ENCODE peak calls at places on chromosomes 4 and X, in five cellular contexts. One of them, this sample, is unnamed.

GRCh38 chrX:36909584-36909983 is 98.6 kb upstream of the FAM47C start:
- DNase-seq in HFF-Myc: no peak
- DNase-seq in PC-3: no peak
- DNase-seq in tibial artery: no peak
- DNase-seq in left lung: no peak
- DNase-seq in this sample: peak; percentile 39

GRCh38 chr4:6892190-6892908 is 17.3 kb upstream of the TBC1D14 start:
- DNase-seq in HFF-Myc: no peak
- DNase-seq in tibial artery: peak; percentile 43
- DNase-seq in left lung: peak; percentile 57
- DNase-seq in PC-3: peak; percentile 39
- DNase-seq in this sample: no peak

GRCh38 chrX:29231800-29232199 is 644.6 kb downstream of the IL1RAPL1 start:
- DNase-seq in HFF-Myc: no peak
- DNase-seq in tibial artery: no peak
- DNase-seq in left lung: no peak
- DNase-seq in PC-3: peak; percentile 25
- DNase-seq in this sample: no peak

GRCh38 chr4:183130328-183131155 is 31.5 kb downstream of the WWC2 start:
- DNase-seq in HFF-Myc: no peak
- DNase-seq in left lung: peak; percentile 57
- DNase-seq in PC-3: peak; percentile 78
- DNase-seq in tibial artery: no peak
- DNase-seq in this sample: peak; percentile 28

GRCh38 chr4:675980-676870 is 1.9 kb downstream of the MYL5 start:
- DNase-seq in PC-3: no peak
- DNase-seq in HFF-Myc: no peak
- DNase-seq in left lung: no peak
- DNase-seq in tibial artery: no peak
- DNase-seq in this sample: no peak

GRCh38 chr4:14771504-14772175 is 230.6 kb upstream of the CPEB2 start:
- DNase-seq in PC-3: peak; percentile 26
- DNase-seq in tibial artery: no peak
- DNase-seq in HFF-Myc: no peak
- DNase-seq in left lung: no peak
- DNase-seq in this sample: no peak

GRCh38 chr4:158805628-158806471 is 37.0 kb downstream of the FNIP2 start:
- DNase-seq in left lung: peak; percentile 74
- DNase-seq in HFF-Myc: no peak
- DNase-seq in tibial artery: peak; percentile 49
- DNase-seq in PC-3: peak; percentile 76
- DNase-seq in this sample: no peak

GRCh38 chr4:53463340-53463739 is 85.9 kb downstream of the FIP1L1 start:
- DNase-seq in tibial artery: no peak
- DNase-seq in left lung: no peak
- DNase-seq in PC-3: no peak
- DNase-seq in HFF-Myc: peak; percentile 17
- DNase-seq in this sample: no peak

GRCh38 chr4:84279678-84280077 is 219.4 kb downstream of the NKX6-1 start:
- DNase-seq in HFF-Myc: no peak
- DNase-seq in left lung: no peak
- DNase-seq in PC-3: peak; percentile 30
- DNase-seq in tibial artery: no peak
- DNase-seq in this sample: no peak

GRCh38 chr4:123967360-123967759 is 570.8 kb downstream of the SPRY1 start:
- DNase-seq in PC-3: no peak
- DNase-seq in HFF-Myc: no peak
- DNase-seq in left lung: no peak
- DNase-seq in tibial artery: no peak
- DNase-seq in this sample: no peak

GRCh38 chrX:30364229-30364628 is 55.0 kb upstream of the NR0B1 start:
- DNase-seq in PC-3: no peak
- DNase-seq in HFF-Myc: no peak
- DNase-seq in tibial artery: no peak
- DNase-seq in left lung: no peak
- DNase-seq in this sample: no peak

GRCh38 chr4:53321151-53321987 is 44.5 kb downstream of the SCFD2 start:
- DNase-seq in tibial artery: no peak
- DNase-seq in HFF-Myc: peak; percentile 89
- DNase-seq in PC-3: peak; percentile 70
- DNase-seq in left lung: no peak
- DNase-seq in this sample: peak; percentile 40

GRCh38 chrX:3485727-3486126 is 139.3 kb upstream of the MXRA5 start:
- DNase-seq in HFF-Myc: no peak
- DNase-seq in tibial artery: no peak
- DNase-seq in left lung: no peak
- DNase-seq in PC-3: no peak
- DNase-seq in this sample: no peak

GRCh38 chr4:23889814-23890269 is at the start of gene PPARGC1A:
- DNase-seq in left lung: peak; percentile 74
- DNase-seq in tibial artery: peak; percentile 66
- DNase-seq in HFF-Myc: no peak
- DNase-seq in PC-3: no peak
- DNase-seq in this sample: no peak

GRCh38 chr4:10020871-10021676 is at the start of gene SLC2A9:
- DNase-seq in PC-3: no peak
- DNase-seq in HFF-Myc: no peak
- DNase-seq in tibial artery: peak; percentile 59
- DNase-seq in left lung: no peak
- DNase-seq in this sample: no peak

GRCh38 chrX:68822641-68823410 is 6.0 kb upstream of the EFNB1 start:
- DNase-seq in tibial artery: peak; percentile 48
- DNase-seq in HFF-Myc: no peak
- DNase-seq in PC-3: peak; percentile 67
- DNase-seq in left lung: no peak
- DNase-seq in this sample: no peak

GRCh38 chr4:186700746-186701145 is 22.9 kb downstream of the FAT1 start:
- DNase-seq in HFF-Myc: no peak
- DNase-seq in tibial artery: peak; percentile 83
- DNase-seq in left lung: no peak
- DNase-seq in PC-3: peak; percentile 22
- DNase-seq in this sample: peak; percentile 61

GRCh38 chr4:8912506-8912905 is 40.9 kb upstream of the HMX1 start:
- DNase-seq in left lung: no peak
- DNase-seq in HFF-Myc: no peak
- DNase-seq in PC-3: no peak
- DNase-seq in tibial artery: no peak
- DNase-seq in this sample: no peak

GRCh38 chr4:156788782-156789181 is 182.8 kb downstream of the PDGFC start:
- DNase-seq in HFF-Myc: no peak
- DNase-seq in PC-3: peak; percentile 65
- DNase-seq in tibial artery: no peak
- DNase-seq in left lung: no peak
- DNase-seq in this sample: no peak

GRCh38 chr4:155005395-155006087 is 202.9 kb upstream of the NPY2R start:
- DNase-seq in HFF-Myc: no peak
- DNase-seq in tibial artery: no peak
- DNase-seq in PC-3: peak; percentile 47
- DNase-seq in left lung: no peak
- DNase-seq in this sample: peak; percentile 57

GRCh38 chr4:114225462-114225861 is 246.0 kb upstream of the ARSJ start:
- DNase-seq in left lung: no peak
- DNase-seq in tibial artery: no peak
- DNase-seq in HFF-Myc: no peak
- DNase-seq in PC-3: no peak
- DNase-seq in this sample: no peak

GRCh38 chr4:70336043-70336442 is 1.3 kb downstream of the CABS1 start:
- DNase-seq in tibial artery: no peak
- DNase-seq in left lung: no peak
- DNase-seq in PC-3: no peak
- DNase-seq in HFF-Myc: no peak
- DNase-seq in this sample: no peak

GRCh38 chr4:141130947-141131545 is 2.2 kb downstream of the RNF150 start:
- DNase-seq in tibial artery: no peak
- DNase-seq in left lung: no peak
- DNase-seq in HFF-Myc: no peak
- DNase-seq in PC-3: no peak
- DNase-seq in this sample: no peak
- H3K4me3 ChIP-seq in tibial artery: peak overlapping the region; percentile 70
- H3K4me3 ChIP-seq in left lung: no peak overlapping the region
- H3K4me3 ChIP-seq in HFF-Myc: peak overlapping the region; percentile 85
- H3K4me3 ChIP-seq in PC-3: no peak overlapping the region
- H3K4me3 ChIP-seq in this sample: peak overlapping the region; percentile 78

DNA sequence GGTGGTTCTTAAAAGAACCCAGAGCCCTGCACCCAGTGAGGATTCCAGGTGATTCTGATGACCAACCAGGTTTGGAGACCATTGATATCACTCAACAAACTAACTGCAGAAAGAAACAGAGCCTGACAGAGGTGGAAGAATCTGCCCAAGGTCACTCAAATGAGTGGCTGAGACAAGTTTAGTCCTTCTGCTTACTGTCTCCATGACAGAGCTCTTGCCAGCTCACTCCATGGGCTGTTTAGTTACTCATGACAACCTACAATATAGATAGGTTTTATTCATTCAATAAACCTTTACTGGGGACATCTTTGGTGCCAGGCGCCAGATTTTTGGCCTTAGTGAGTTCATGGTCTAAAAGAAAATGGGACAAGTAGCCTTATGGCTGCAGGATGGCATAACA is 124.3 kb downstream of the RAB28 start:
- DNase-seq in HFF-Myc: no peak
- DNase-seq in left lung: no peak
- DNase-seq in PC-3: no peak
- DNase-seq in tibial artery: no peak
- DNase-seq in this sample: no peak
- TF ChIP-seq CTCF in HFF-Myc: no peak
- TF ChIP-seq CTCF in left lung: no peak
- TF ChIP-seq CTCF in PC-3: no peak
- TF ChIP-seq CTCF in tibial artery: no peak
- TF ChIP-seq CTCF in this sample: no peak

GRCh38 chr4:140497428-140497775 is 691 bp downstream of the MGAT4D start:
- DNase-seq in PC-3: no peak
- DNase-seq in tibial artery: no peak
- DNase-seq in HFF-Myc: no peak
- DNase-seq in left lung: no peak
- DNase-seq in this sample: no peak
- H3K4me3 ChIP-seq in PC-3: no peak overlapping the region
- H3K4me3 ChIP-seq in tibial artery: no peak overlapping the region
- H3K4me3 ChIP-seq in HFF-Myc: no peak overlapping the region
- H3K4me3 ChIP-seq in left lung: peak overlapping the region; percentile 13
- H3K4me3 ChIP-seq in this sample: peak overlapping the region; percentile 26

GRCh38 chr4:4595252-4595651 is 53.4 kb upstream of the STX18 start:
- DNase-seq in HFF-Myc: no peak
- DNase-seq in left lung: no peak
- DNase-seq in PC-3: no peak
- DNase-seq in tibial artery: no peak
- DNase-seq in this sample: no peak
- TF ChIP-seq CTCF in HFF-Myc: peak; percentile 7
- TF ChIP-seq CTCF in left lung: no peak
- TF ChIP-seq CTCF in PC-3: no peak
- TF ChIP-seq CTCF in tibial artery: no peak
- TF ChIP-seq CTCF in this sample: no peak

GRCh38 chrX:53082773-53083616 is 828 bp downstream of the TSPYL2 start:
- DNase-seq in left lung: no peak
- DNase-seq in PC-3: no peak
- DNase-seq in tibial artery: no peak
- DNase-seq in HFF-Myc: no peak
- DNase-seq in this sample: no peak

GRCh38 chrX:53081925-53082772 is at the start of gene TSPYL2:
- DNase-seq in PC-3: peak; percentile 96
- DNase-seq in tibial artery: peak; percentile 91
- DNase-seq in left lung: peak; percentile 93
- DNase-seq in HFF-Myc: peak; percentile 81
- DNase-seq in this sample: peak; percentile 91

GRCh38 chrX:53078943-53079342 is 3.2 kb upstream of the TSPYL2 start:
- DNase-seq in tibial artery: no peak
- DNase-seq in PC-3: no peak
- DNase-seq in HFF-Myc: no peak
- DNase-seq in left lung: no peak
- DNase-seq in this sample: no peak

GRCh38 chrX:53084043-53084570 is 1.9 kb downstream of the TSPYL2 start:
- DNase-seq in HFF-Myc: no peak
- DNase-seq in PC-3: no peak
- DNase-seq in tibial artery: no peak
- DNase-seq in left lung: no peak
- DNase-seq in this sample: no peak

DNA sequence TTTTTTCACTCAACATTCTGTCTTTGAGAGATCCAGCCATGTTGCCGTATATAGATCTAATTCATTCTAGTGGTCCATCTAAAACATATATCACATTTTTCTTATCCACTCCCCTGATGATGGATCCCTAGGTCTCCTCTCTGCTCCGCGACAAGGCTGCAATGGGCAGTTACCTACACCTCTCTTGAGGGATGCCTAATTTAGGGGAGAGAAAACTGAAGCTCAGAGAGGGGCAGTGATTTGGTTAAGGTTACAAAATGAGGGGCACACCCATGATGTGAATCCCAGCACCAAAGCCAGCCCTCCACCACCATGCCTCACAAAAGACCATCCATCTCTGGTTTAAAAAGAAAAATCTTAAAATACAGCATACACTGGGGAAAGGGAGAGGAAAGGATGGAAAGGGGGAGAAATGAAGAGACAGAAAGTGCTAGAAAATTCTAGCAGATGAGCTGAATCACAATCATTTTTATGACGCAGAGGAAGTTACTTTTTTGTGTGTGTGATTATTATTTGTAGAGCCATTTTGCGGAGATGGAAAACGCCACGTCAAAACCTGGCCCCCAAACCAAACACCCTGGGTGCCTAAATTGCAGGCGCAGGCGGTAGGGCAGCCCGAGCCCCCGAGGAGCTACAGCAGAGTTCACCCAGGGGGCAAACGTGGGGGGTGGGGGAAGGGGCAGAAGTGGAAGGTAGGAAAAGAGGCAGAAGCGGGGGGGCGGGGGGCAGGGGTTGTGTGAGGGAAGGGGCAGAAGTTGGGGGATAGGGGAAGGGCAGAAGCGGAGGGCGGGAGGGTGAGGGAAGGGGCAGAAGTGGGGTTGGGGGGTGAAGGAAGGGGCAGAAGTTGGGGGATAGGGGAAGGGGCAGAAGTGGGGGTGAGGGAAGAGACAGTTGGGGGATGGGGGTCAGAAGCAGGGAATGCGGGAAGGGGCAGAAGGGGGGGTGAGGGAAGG is 1.3 kb upstream of the TSPYL2 start:
- DNase-seq in HFF-Myc: no peak
- DNase-seq in left lung: no peak
- DNase-seq in tibial artery: no peak
- DNase-seq in PC-3: no peak
- DNase-seq in this sample: no peak
- H3K4me3 ChIP-seq in HFF-Myc: no peak overlapping the region
- H3K4me3 ChIP-seq in left lung: peak overlapping the region; percentile 61
- H3K4me3 ChIP-seq in tibial artery: peak overlapping the region; percentile 41
- H3K4me3 ChIP-seq in PC-3: no peak overlapping the region
- H3K4me3 ChIP-seq in this sample: no peak overlapping the region

DNA sequence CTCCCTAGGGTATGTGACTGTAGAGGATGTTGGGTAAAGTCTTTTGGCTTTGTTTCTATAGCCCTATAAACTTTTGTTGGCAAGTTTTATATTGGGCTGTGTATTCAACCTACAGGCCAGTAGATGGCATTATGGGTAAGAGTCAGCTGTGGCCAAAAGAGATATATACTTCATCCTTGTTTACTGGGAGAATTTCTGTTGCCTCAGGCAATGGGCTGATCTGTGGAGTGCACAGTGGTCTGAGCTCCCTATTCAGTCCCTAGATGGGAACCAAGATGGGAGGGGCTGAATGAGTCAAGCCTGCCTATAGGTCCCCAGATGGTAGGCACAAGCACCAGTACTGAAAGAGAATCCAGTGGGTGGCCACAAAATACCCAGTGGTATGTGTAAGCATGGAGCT is 580.6 kb downstream of the EPHA5 start:
- DNase-seq in tibial artery: no peak
- DNase-seq in left lung: no peak
- DNase-seq in PC-3: peak; percentile 83
- DNase-seq in HFF-Myc: no peak
- DNase-seq in this sample: no peak
- TF ChIP-seq CTCF in tibial artery: no peak
- TF ChIP-seq CTCF in left lung: no peak
- TF ChIP-seq CTCF in PC-3: peak; percentile 79
- TF ChIP-seq CTCF in HFF-Myc: no peak
- TF ChIP-seq CTCF in this sample: peak; percentile 34

This sample was measured in astrocyte of the cerebellum.